ENCODE peak calls at places on chromosomes 2 and 18, in seven cellular contexts. One of them, this sample, is unnamed. For H3K27me3, the result is how much of the 10 kb centered on the place peaks cover.

GRCh38 chr18:23776306-23776705 is 87.1 kb downstream of the LAMA3 start:
- DNase-seq in body of pancreas: no peak
- DNase-seq in ovary: no peak
- DNase-seq in GM06990: no peak
- DNase-seq in heart right ventricle: no peak
- DNase-seq in pancreas: no peak
- DNase-seq in H9: no peak
- DNase-seq in this sample: no peak

GRCh38 chr2:53911434-53912189 is 51.8 kb upstream of the GPR75 start:
- DNase-seq in body of pancreas: no peak
- DNase-seq in GM06990: no peak
- DNase-seq in heart right ventricle: no peak
- DNase-seq in ovary: no peak
- DNase-seq in pancreas: no peak
- DNase-seq in H9: no peak
- DNase-seq in this sample: no peak

GRCh38 chr2:101153811-101154210 is 2.6 kb upstream of the TBC1D8 start:
- DNase-seq in H9: no peak
- DNase-seq in heart right ventricle: no peak
- DNase-seq in pancreas: no peak
- DNase-seq in body of pancreas: no peak
- DNase-seq in ovary: no peak
- DNase-seq in GM06990: no peak
- DNase-seq in this sample: no peak

GRCh38 chr2:204134421-204134820 is 197.9 kb downstream of the ICOS start:
- DNase-seq in body of pancreas: no peak
- DNase-seq in heart right ventricle: no peak
- DNase-seq in H9: no peak
- DNase-seq in pancreas: no peak
- DNase-seq in GM06990: no peak
- DNase-seq in ovary: no peak
- DNase-seq in this sample: no peak

GRCh38 chr2:43114210-43114609 is 112.2 kb downstream of the ZFP36L2 start:
- DNase-seq in pancreas: no peak
- DNase-seq in heart right ventricle: no peak
- DNase-seq in H9: no peak
- DNase-seq in ovary: no peak
- DNase-seq in body of pancreas: no peak
- DNase-seq in GM06990: no peak
- DNase-seq in this sample: no peak

GRCh38 chr2:47086571-47086970 is 68.5 kb downstream of the STPG4 start:
- DNase-seq in ovary: no peak
- DNase-seq in body of pancreas: peak
- DNase-seq in pancreas: no peak
- DNase-seq in GM06990: no peak
- DNase-seq in heart right ventricle: no peak
- DNase-seq in H9: no peak
- DNase-seq in this sample: no peak

GRCh38 chr2:9199716-9200633 is 6.6 kb upstream of the ASAP2 start:
- DNase-seq in ovary: no peak
- DNase-seq in body of pancreas: no peak
- DNase-seq in heart right ventricle: no peak
- DNase-seq in pancreas: no peak
- DNase-seq in GM06990: no peak
- DNase-seq in H9: no peak
- DNase-seq in this sample: no peak

GRCh38 chr2:222203031-222203430 is 95.8 kb downstream of the PAX3 start:
- DNase-seq in ovary: no peak
- DNase-seq in heart right ventricle: no peak
- DNase-seq in H9: no peak
- DNase-seq in pancreas: no peak
- DNase-seq in body of pancreas: no peak
- DNase-seq in GM06990: no peak
- DNase-seq in this sample: no peak

GRCh38 chr18:25420091-25420490 is 68.1 kb upstream of the ZNF521 start:
- DNase-seq in GM06990: no peak
- DNase-seq in body of pancreas: no peak
- DNase-seq in heart right ventricle: no peak
- DNase-seq in H9: no peak
- DNase-seq in ovary: no peak
- DNase-seq in pancreas: no peak
- DNase-seq in this sample: no peak

GRCh38 chr2:128686881-128687550 is 368.3 kb upstream of the HS6ST1 start:
- DNase-seq in ovary: no peak
- DNase-seq in H9: no peak
- DNase-seq in body of pancreas: no peak
- DNase-seq in GM06990: no peak
- DNase-seq in heart right ventricle: no peak
- DNase-seq in pancreas: no peak
- DNase-seq in this sample: no peak

GRCh38 chr18:25066536-25066935 is 285.4 kb downstream of the ZNF521 start:
- DNase-seq in ovary: no peak
- DNase-seq in body of pancreas: no peak
- DNase-seq in GM06990: no peak
- DNase-seq in heart right ventricle: no peak
- DNase-seq in H9: no peak
- DNase-seq in pancreas: no peak
- DNase-seq in this sample: no peak

GRCh38 chr2:138846216-138846821 is 66.1 kb upstream of the NXPH2 start:
- DNase-seq in ovary: no peak
- DNase-seq in H9: no peak
- DNase-seq in pancreas: no peak
- DNase-seq in body of pancreas: no peak
- DNase-seq in GM06990: no peak
- DNase-seq in heart right ventricle: no peak
- DNase-seq in this sample: no peak

GRCh38 chr2:190443778-190444481 is 35.8 kb downstream of the MFSD6 start:
- DNase-seq in ovary: no peak
- DNase-seq in heart right ventricle: no peak
- DNase-seq in body of pancreas: no peak
- DNase-seq in GM06990: no peak
- DNase-seq in H9: no peak
- DNase-seq in pancreas: no peak
- DNase-seq in this sample: no peak

GRCh38 chr2:59463401-59463800 is 1090.1 kb downstream of the BCL11A start:
- DNase-seq in body of pancreas: no peak
- DNase-seq in pancreas: no peak
- DNase-seq in GM06990: no peak
- DNase-seq in ovary: no peak
- DNase-seq in H9: peak
- DNase-seq in heart right ventricle: no peak
- DNase-seq in this sample: no peak

GRCh38 chr18:59748628-59749360 is 51.6 kb upstream of the CCBE1 start:
- DNase-seq in heart right ventricle: no peak
- DNase-seq in GM06990: no peak
- DNase-seq in pancreas: no peak
- DNase-seq in H9: no peak
- DNase-seq in body of pancreas: no peak
- DNase-seq in ovary: no peak
- DNase-seq in this sample: no peak

GRCh38 chr2:177285892-177286715 is 21.6 kb upstream of the NFE2L2 start:
- DNase-seq in H9: no peak
- DNase-seq in heart right ventricle: no peak
- DNase-seq in ovary: no peak
- DNase-seq in pancreas: no peak
- DNase-seq in GM06990: no peak
- DNase-seq in body of pancreas: no peak
- DNase-seq in this sample: no peak

GRCh38 chr2:144254342-144255235 is 265.3 kb downstream of the ZEB2 start:
- DNase-seq in ovary: no peak
- DNase-seq in GM06990: no peak
- DNase-seq in heart right ventricle: no peak
- DNase-seq in H9: no peak
- DNase-seq in pancreas: no peak
- DNase-seq in body of pancreas: no peak
- DNase-seq in this sample: no peak

GRCh38 chr18:37251679-37252078 is 313.9 kb downstream of the CELF4 start:
- DNase-seq in pancreas: no peak
- DNase-seq in heart right ventricle: no peak
- DNase-seq in body of pancreas: peak
- DNase-seq in GM06990: no peak
- DNase-seq in ovary: no peak
- DNase-seq in H9: no peak
- DNase-seq in this sample: no peak

GRCh38 chr18:24095976-24096375 is 42.9 kb upstream of the CABYR start:
- DNase-seq in GM06990: no peak
- DNase-seq in H9: no peak
- DNase-seq in heart right ventricle: no peak
- DNase-seq in ovary: no peak
- DNase-seq in body of pancreas: no peak
- DNase-seq in pancreas: no peak
- DNase-seq in this sample: no peak

GRCh38 chr18:34595673-34596072 is 114.4 kb upstream of the DTNA start:
- DNase-seq in heart right ventricle: no peak
- DNase-seq in ovary: no peak
- DNase-seq in GM06990: no peak
- DNase-seq in pancreas: no peak
- DNase-seq in body of pancreas: no peak
- DNase-seq in H9: peak
- DNase-seq in this sample: no peak

GRCh38 chr2:10422251-10422650 is 25.9 kb downstream of the ODC1 start:
- DNase-seq in H9: no peak
- DNase-seq in heart right ventricle: no peak
- DNase-seq in body of pancreas: no peak
- DNase-seq in GM06990: no peak
- DNase-seq in ovary: no peak
- DNase-seq in pancreas: peak
- DNase-seq in this sample: no peak

GRCh38 chr2:191358325-191359025 is 113.3 kb downstream of the MYO1B start:
- DNase-seq in ovary: no peak
- DNase-seq in H9: no peak
- DNase-seq in body of pancreas: peak
- DNase-seq in heart right ventricle: no peak
- DNase-seq in GM06990: no peak
- DNase-seq in pancreas: no peak
- DNase-seq in this sample: no peak

GRCh38 chr2:45007356-45007755 is 1.9 kb downstream of the SIX2 start:
- DNase-seq in H9: no peak
- DNase-seq in GM06990: no peak
- DNase-seq in body of pancreas: no peak
- DNase-seq in pancreas: no peak
- DNase-seq in heart right ventricle: no peak
- DNase-seq in ovary: no peak
- DNase-seq in this sample: no peak
- H3K27me3 ChIP-seq in H9: half or more
- H3K27me3 ChIP-seq in GM06990: under half
- H3K27me3 ChIP-seq in body of pancreas: under half
- H3K27me3 ChIP-seq in pancreas: under half
- H3K27me3 ChIP-seq in heart right ventricle: half or more
- H3K27me3 ChIP-seq in ovary: under half
- H3K27me3 ChIP-seq in this sample: under half

GRCh38 chr2:118835739-118836410 is 11.6 kb downstream of the EN1 start:
- DNase-seq in GM06990: no peak
- DNase-seq in ovary: no peak
- DNase-seq in body of pancreas: no peak
- DNase-seq in heart right ventricle: no peak
- DNase-seq in pancreas: peak
- DNase-seq in H9: peak
- DNase-seq in this sample: no peak
- H3K27me3 ChIP-seq in GM06990: under half
- H3K27me3 ChIP-seq in ovary: under half
- H3K27me3 ChIP-seq in body of pancreas: under half
- H3K27me3 ChIP-seq in heart right ventricle: half or more
- H3K27me3 ChIP-seq in pancreas: under half
- H3K27me3 ChIP-seq in H9: half or more
- H3K27me3 ChIP-seq in this sample: under half

GRCh38 chr2:26178746-26179436 is 6.0 kb downstream of the GAREM2 start:
- DNase-seq in heart right ventricle: no peak
- DNase-seq in body of pancreas: peak
- DNase-seq in pancreas: peak
- DNase-seq in GM06990: no peak
- DNase-seq in H9: peak
- DNase-seq in ovary: peak
- DNase-seq in this sample: peak

GRCh38 chr2:26177122-26177521 is 4.2 kb downstream of the GAREM2 start:
- DNase-seq in ovary: no peak
- DNase-seq in body of pancreas: no peak
- DNase-seq in heart right ventricle: no peak
- DNase-seq in pancreas: no peak
- DNase-seq in GM06990: no peak
- DNase-seq in H9: no peak
- DNase-seq in this sample: no peak

GRCh38 chr2:26179446-26179907 is 6.6 kb downstream of the GAREM2 start:
- DNase-seq in pancreas: peak
- DNase-seq in GM06990: no peak
- DNase-seq in body of pancreas: no peak
- DNase-seq in H9: peak
- DNase-seq in ovary: no peak
- DNase-seq in heart right ventricle: no peak
- DNase-seq in this sample: no peak

GRCh38 chr2:26175716-26176615 is 3.1 kb downstream of the GAREM2 start:
- DNase-seq in heart right ventricle: no peak
- DNase-seq in ovary: no peak
- DNase-seq in GM06990: no peak
- DNase-seq in H9: no peak
- DNase-seq in pancreas: peak
- DNase-seq in body of pancreas: no peak
- DNase-seq in this sample: peak

DNA sequence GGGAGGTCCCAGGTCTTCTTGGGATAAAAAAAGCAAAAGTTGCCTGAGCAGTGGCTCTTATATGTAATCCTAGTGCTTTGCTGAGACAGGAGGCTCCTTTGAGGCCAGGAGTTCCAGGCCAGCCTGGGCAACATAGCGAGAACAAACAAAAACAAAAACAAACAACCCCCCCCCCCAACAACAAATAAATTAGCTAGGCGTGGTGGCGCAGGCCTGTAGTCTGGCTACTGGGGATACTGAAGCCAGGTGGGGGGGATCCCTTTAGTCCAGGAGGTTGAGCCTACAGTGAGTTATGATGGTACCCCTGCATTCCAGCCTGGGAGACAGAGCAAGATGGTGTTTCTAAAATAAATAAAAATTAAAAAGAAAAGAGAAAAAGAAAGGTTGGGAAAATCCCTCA is 5.4 kb downstream of the GAREM2 start:
- DNase-seq in body of pancreas: no peak
- DNase-seq in pancreas: no peak
- DNase-seq in H9: no peak
- DNase-seq in GM06990: no peak
- DNase-seq in heart right ventricle: no peak
- DNase-seq in ovary: no peak
- DNase-seq in this sample: no peak
- H3K27me3 ChIP-seq in body of pancreas: under half
- H3K27me3 ChIP-seq in pancreas: under half
- H3K27me3 ChIP-seq in H9: under half
- H3K27me3 ChIP-seq in GM06990: under half
- H3K27me3 ChIP-seq in heart right ventricle: under half
- H3K27me3 ChIP-seq in ovary: under half
- H3K27me3 ChIP-seq in this sample: under half

GRCh38 chr2:218872645-218873358 is 7.8 kb upstream of the WNT10A start:
- DNase-seq in H9: peak
- DNase-seq in GM06990: no peak
- DNase-seq in pancreas: peak
- DNase-seq in ovary: no peak
- DNase-seq in heart right ventricle: no peak
- DNase-seq in body of pancreas: no peak
- DNase-seq in this sample: no peak
- H3K27me3 ChIP-seq in H9: half or more
- H3K27me3 ChIP-seq in GM06990: under half
- H3K27me3 ChIP-seq in pancreas: under half
- H3K27me3 ChIP-seq in ovary: under half
- H3K27me3 ChIP-seq in heart right ventricle: half or more
- H3K27me3 ChIP-seq in body of pancreas: under half
- H3K27me3 ChIP-seq in this sample: under half

This sample was measured in upper lobe of left lung.